ENCODE peak calls at places on chromosome 1, in nine cellular contexts. S is T-cell; R is GM12891; L is transverse colon; X is EL; Y is erythroblast; M is stimulated activated CD8-positive, alpha-beta memory T cell treated with anti-CD3 and anti-CD28 coated beads, Interleukin-15, amount 100 ng/mL, for 1 hour; E is LoVo; C is endothelial cell of umbilical vein. N is an unnamed sample.

GRCh38 chr1:204883405-204883804 is 12.7 kb downstream of the NFASC start:
- DNase-seq in Y (no peak), E (no peak), S (no peak), M (no peak), R (no peak), X (no peak), L (no peak), C (no peak), N (no peak)

GRCh38 chr1:56024155-56024554 is 555.2 kb downstream of the PLPP3 start:
- DNase-seq in C (no peak), Y (no peak), X (no peak), E (no peak), M (no peak), S (no peak), R (no peak), L (no peak), N (no peak)

GRCh38 chr1:32764826-32765545 is 52.2 kb downstream of the YARS1 start:
- DNase-seq in X (no peak), M (no peak), C (no peak), Y (no peak), E (no peak), R (no peak), S (no peak), L (no peak), N (no peak)

GRCh38 chr1:66012076-66012769 is 219.5 kb downstream of the PDE4B start:
- DNase-seq in R (no peak), M (no peak), Y (no peak), E (no peak), X (no peak), C (no peak), L (no peak), S (no peak), N (peak)

GRCh38 chr1:61175976-61176375 is 93.6 kb downstream of the NFIA start:
- DNase-seq in S (no peak), C (no peak), L (no peak), X (no peak), E (no peak), Y (peak), M (no peak), R (no peak), N (no peak)

GRCh38 chr1:214003233-214003632 is 15.5 kb downstream of the PROX1 start:
- DNase-seq in E (no peak), R (no peak), M (no peak), Y (peak), S (no peak), X (no peak), C (peak), L (no peak), N (no peak)

GRCh38 chr1:89540406-89540970 is 15.9 kb downstream of the LRRC8B start:
- DNase-seq in L (no peak), M (no peak), X (no peak), Y (no peak), C (peak), R (no peak), S (no peak), E (no peak), N (no peak)

GRCh38 chr1:86207323-86207722 is 50.8 kb upstream of the COL24A1 start:
- DNase-seq in C (peak), S (no peak), E (peak), Y (no peak), R (no peak), L (no peak), M (no peak), X (peak), N (peak)

N was measured in LHCN-M2.